ENCODE peak calls at places on chromosomes 16 and 17, in four cellular contexts. V is T follicular helper cell; Y is activated CD8-positive, alpha-beta memory T cell treated with anti-CD3 and anti-CD28 coated beads, Interleukin-2, amount 10 ng/mL, durations not matched to agents 7 days and 5 days; C is AG09309. X is an unnamed sample.

GRCh38 chr16:87279094-87279658 is 38.0 kb downstream of the C16orf95 start:
- DNase-seq in C (no peak), V (no peak), Y (no peak), X (no peak)

GRCh38 chr17:28506763-28507487 is 777 bp downstream of the FOXN1 start:
- DNase-seq in V (no peak), C (no peak), Y (no peak), X (no peak)

GRCh38 chr17:81537856-81538555 is 9.8 kb downstream of the FSCN2 start:
- DNase-seq in C (no peak), Y (no peak), V (no peak), X (no peak)

GRCh38 chr17:63930951-63931575 is 1.1 kb downstream of the CD79B start:
- DNase-seq in C (no peak), Y (peak; percentile 82), V (peak; percentile 50), X (peak; percentile 66)

GRCh38 chr17:82301300-82301915 is 16.0 kb downstream of the CD7 start:
- DNase-seq in Y (peak; percentile 50), V (no peak), C (no peak), X (no peak)

GRCh38 chr16:66457888-66458287 is 30.8 kb downstream of the BEAN1 start:
- DNase-seq in Y (no peak), C (no peak), V (no peak), X (peak; percentile 60)

GRCh38 chr17:21573961-21574610 is 118.2 kb upstream of the KCNJ18 start:
- DNase-seq in C (peak; percentile 48), Y (no peak), V (peak; percentile 33), X (peak; percentile 29)

GRCh38 chr16:68636064-68636551 is 9.0 kb upstream of the CDH3 start:
- DNase-seq in C (no peak), Y (no peak), V (no peak), X (no peak)

GRCh38 chr17:56528636-56529170 is 64.8 kb upstream of the NOG start:
- DNase-seq in V (no peak), Y (no peak), C (no peak), X (peak; percentile 11)

GRCh38 chr17:32519769-32520701 is 33.2 kb downstream of the CDK5R1 start:
- DNase-seq in V (peak; percentile 43), C (no peak), Y (peak; percentile 79), X (peak; percentile 48)

GRCh38 chr17:45228121-45228941 is 6.6 kb downstream of the FMNL1 start:
- DNase-seq in Y (peak; percentile 57), V (no peak), C (no peak), X (peak; percentile 29)

GRCh38 chr17:3557768-3558583 is at the start of gene TRPV3:
- DNase-seq in V (peak; percentile 57), Y (peak; percentile 73), C (no peak), X (peak; percentile 22)

GRCh38 chr16:55497558-55497957 is 11.3 kb upstream of the LPCAT2 start:
- DNase-seq in V (no peak), C (no peak), Y (no peak), X (no peak)

GRCh38 chr17:16886655-16887322 is 85.1 kb downstream of the TNFRSF13B start:
- DNase-seq in Y (no peak), V (no peak), C (no peak), X (no peak)

GRCh38 chr16:11852092-11852809 is 909 bp upstream of the RSL1D1 start:
- DNase-seq in V (no peak), Y (no peak), C (no peak), X (peak; percentile 51)

GRCh38 chr16:1823821-1824220 is 2.8 kb downstream of the HAGH start:
- DNase-seq in Y (peak; percentile 50), V (no peak), C (no peak), X (peak; percentile 63)

GRCh38 chr16:25126820-25127232 is 15.3 kb downstream of the LCMT1 start:
- DNase-seq in Y (peak; percentile 54), V (no peak), C (peak; percentile 71), X (no peak)

GRCh38 chr16:81003610-81004460 is 2.9 kb downstream of the CMC2 start:
- DNase-seq in V (no peak), C (peak; percentile 28), Y (no peak), X (no peak)

GRCh38 chr16:84730406-84731106 is 30.8 kb downstream of the USP10 start:
- DNase-seq in C (peak; percentile 76), Y (peak; percentile 63), V (peak; percentile 13), X (peak; percentile 54)

GRCh38 chr17:82642022-82642421 is 6.2 kb downstream of the WDR45B start:
- DNase-seq in Y (no peak), V (no peak), C (no peak), X (no peak)

GRCh38 chr17:75864448-75864871 is 9.3 kb upstream of the WBP2 start:
- DNase-seq in V (no peak), C (no peak), Y (peak; percentile 90), X (no peak)

X was measured in ELF-1.